ENCODE peak calls at places on chromosomes 16 and 17, in ten cellular contexts. One of them, this sample, is unnamed.
A peak's percentile ranks its signal among the peaks of the same experiment; 100 is the strongest.

GRCh38 chr16:11632455-11632921 is 35.8 kb upstream of the SNN start:
- DNase-seq in activated gamma-delta T cell treated with Interleukin-2 at 50 U/mL for 16 hours: no peak
- DNase-seq in neuronal stem cell: peak; percentile 51
- DNase-seq in astrocyte of the spinal cord: peak; percentile 41
- DNase-seq in AG10803: peak; percentile 82
- DNase-seq in activated CD4-positive, alpha-beta memory T cell treated with anti-CD3 and anti-CD28 coated beads, Interleukin-2, amount 10 ng/mL, durations not matched to agents 7 days and 5 days: no peak
- DNase-seq in Daoy: no peak
- DNase-seq in HT-29: no peak
- DNase-seq in retina: peak; percentile 53
- DNase-seq in thoracic aorta: no peak
- DNase-seq in this sample: no peak

GRCh38 chr17:65109990-65110680 is 27.0 kb upstream of the RGS9 start:
- DNase-seq in activated gamma-delta T cell treated with Interleukin-2 at 50 U/mL for 16 hours: no peak
- DNase-seq in neuronal stem cell: no peak
- DNase-seq in astrocyte of the spinal cord: peak; percentile 30
- DNase-seq in AG10803: peak; percentile 11
- DNase-seq in activated CD4-positive, alpha-beta memory T cell treated with anti-CD3 and anti-CD28 coated beads, Interleukin-2, amount 10 ng/mL, durations not matched to agents 7 days and 5 days: no peak
- DNase-seq in Daoy: no peak
- DNase-seq in HT-29: no peak
- DNase-seq in retina: no peak
- DNase-seq in thoracic aorta: no peak
- DNase-seq in this sample: no peak

GRCh38 chr16:15980329-15980728 is 30.9 kb downstream of the ABCC1 start:
- DNase-seq in activated gamma-delta T cell treated with Interleukin-2 at 50 U/mL for 16 hours: no peak
- DNase-seq in neuronal stem cell: no peak
- DNase-seq in astrocyte of the spinal cord: no peak
- DNase-seq in AG10803: no peak
- DNase-seq in activated CD4-positive, alpha-beta memory T cell treated with anti-CD3 and anti-CD28 coated beads, Interleukin-2, amount 10 ng/mL, durations not matched to agents 7 days and 5 days: no peak
- DNase-seq in Daoy: no peak
- DNase-seq in HT-29: no peak
- DNase-seq in retina: no peak
- DNase-seq in thoracic aorta: no peak
- DNase-seq in this sample: no peak

GRCh38 chr17:70132505-70132904 is 36.8 kb upstream of the KCNJ2 start:
- DNase-seq in activated gamma-delta T cell treated with Interleukin-2 at 50 U/mL for 16 hours: no peak
- DNase-seq in neuronal stem cell: no peak
- DNase-seq in astrocyte of the spinal cord: no peak
- DNase-seq in AG10803: no peak
- DNase-seq in activated CD4-positive, alpha-beta memory T cell treated with anti-CD3 and anti-CD28 coated beads, Interleukin-2, amount 10 ng/mL, durations not matched to agents 7 days and 5 days: no peak
- DNase-seq in Daoy: no peak
- DNase-seq in HT-29: no peak
- DNase-seq in retina: no peak
- DNase-seq in thoracic aorta: no peak
- DNase-seq in this sample: no peak

GRCh38 chr17:64202683-64203430 is 60.2 kb downstream of the TEX2 start:
- DNase-seq in activated gamma-delta T cell treated with Interleukin-2 at 50 U/mL for 16 hours: no peak
- DNase-seq in neuronal stem cell: no peak
- DNase-seq in astrocyte of the spinal cord: peak; percentile 83
- DNase-seq in AG10803: peak; percentile 58
- DNase-seq in activated CD4-positive, alpha-beta memory T cell treated with anti-CD3 and anti-CD28 coated beads, Interleukin-2, amount 10 ng/mL, durations not matched to agents 7 days and 5 days: no peak
- DNase-seq in Daoy: peak; percentile 78
- DNase-seq in HT-29: no peak
- DNase-seq in retina: peak; percentile 58
- DNase-seq in thoracic aorta: no peak
- DNase-seq in this sample: no peak

GRCh38 chr17:4997302-4998026 is at the start of the genes INCA1 and KIF1C:
- DNase-seq in activated gamma-delta T cell treated with Interleukin-2 at 50 U/mL for 16 hours: peak; percentile 88
- DNase-seq in neuronal stem cell: peak; percentile 89
- DNase-seq in astrocyte of the spinal cord: peak; percentile 88
- DNase-seq in AG10803: peak; percentile 83
- DNase-seq in activated CD4-positive, alpha-beta memory T cell treated with anti-CD3 and anti-CD28 coated beads, Interleukin-2, amount 10 ng/mL, durations not matched to agents 7 days and 5 days: peak; percentile 92
- DNase-seq in Daoy: peak; percentile 93
- DNase-seq in HT-29: peak; percentile 85
- DNase-seq in retina: peak; percentile 99
- DNase-seq in thoracic aorta: peak; percentile 71
- DNase-seq in this sample: peak; percentile 96

GRCh38 chr17:15947331-15947730 is 2.4 kb downstream of the ADORA2B start:
- DNase-seq in activated gamma-delta T cell treated with Interleukin-2 at 50 U/mL for 16 hours: no peak
- DNase-seq in neuronal stem cell: no peak
- DNase-seq in astrocyte of the spinal cord: no peak
- DNase-seq in AG10803: peak; percentile 21
- DNase-seq in activated CD4-positive, alpha-beta memory T cell treated with anti-CD3 and anti-CD28 coated beads, Interleukin-2, amount 10 ng/mL, durations not matched to agents 7 days and 5 days: no peak
- DNase-seq in Daoy: peak; percentile 70
- DNase-seq in HT-29: no peak
- DNase-seq in retina: no peak
- DNase-seq in thoracic aorta: no peak
- DNase-seq in this sample: no peak

GRCh38 chr16:77297996-77298637 is 98.9 kb downstream of the SYCE1L start:
- DNase-seq in activated gamma-delta T cell treated with Interleukin-2 at 50 U/mL for 16 hours: no peak
- DNase-seq in neuronal stem cell: no peak
- DNase-seq in astrocyte of the spinal cord: peak; percentile 49
- DNase-seq in AG10803: no peak
- DNase-seq in activated CD4-positive, alpha-beta memory T cell treated with anti-CD3 and anti-CD28 coated beads, Interleukin-2, amount 10 ng/mL, durations not matched to agents 7 days and 5 days: no peak
- DNase-seq in Daoy: peak; percentile 77
- DNase-seq in HT-29: no peak
- DNase-seq in retina: no peak
- DNase-seq in thoracic aorta: no peak
- DNase-seq in this sample: no peak

GRCh38 chr17:74490716-74491115 is 24.3 kb downstream of the CD300A start:
- DNase-seq in activated gamma-delta T cell treated with Interleukin-2 at 50 U/mL for 16 hours: no peak
- DNase-seq in neuronal stem cell: no peak
- DNase-seq in astrocyte of the spinal cord: no peak
- DNase-seq in AG10803: no peak
- DNase-seq in activated CD4-positive, alpha-beta memory T cell treated with anti-CD3 and anti-CD28 coated beads, Interleukin-2, amount 10 ng/mL, durations not matched to agents 7 days and 5 days: no peak
- DNase-seq in Daoy: no peak
- DNase-seq in HT-29: no peak
- DNase-seq in retina: no peak
- DNase-seq in thoracic aorta: no peak
- DNase-seq in this sample: no peak

GRCh38 chr16:10828851-10829331 is 10.3 kb upstream of the TVP23A start:
- DNase-seq in activated gamma-delta T cell treated with Interleukin-2 at 50 U/mL for 16 hours: no peak
- DNase-seq in neuronal stem cell: no peak
- DNase-seq in astrocyte of the spinal cord: peak; percentile 89
- DNase-seq in AG10803: peak; percentile 89
- DNase-seq in activated CD4-positive, alpha-beta memory T cell treated with anti-CD3 and anti-CD28 coated beads, Interleukin-2, amount 10 ng/mL, durations not matched to agents 7 days and 5 days: no peak
- DNase-seq in Daoy: peak; percentile 62
- DNase-seq in HT-29: peak; percentile 35
- DNase-seq in retina: no peak
- DNase-seq in thoracic aorta: peak; percentile 83
- DNase-seq in this sample: no peak

This sample was measured in GM19239.